ENCODE peak calls at places on chromosomes 16 and 17, in six cellular contexts. W, Q, B, N, V and E are unnamed samples. For H3K4me1, the result is how much of the 10 kb centered on the place peaks cover.

GRCh38 chr17:76549215-76549518 is 9.3 kb downstream of the PRCD start:
- DNase-seq in W (no peak), Q (no peak), B (no peak), N (no peak), V (no peak), E (no peak)

GRCh38 chr17:35879748-35880654 is at the start of gene CCL5:
- DNase-seq in W (no peak), Q (peak), B (no peak), N (no peak), V (no peak), E (no peak)

GRCh38 chr17:47210105-47210504 is 957 bp downstream of the MYL4 start:
- DNase-seq in W (peak), Q (no peak), B (no peak), N (peak), V (peak), E (peak)

GRCh38 chr16:4322121-4323035 is 6.5 kb downstream of the GLIS2 start:
- DNase-seq in W (no peak), Q (no peak), B (no peak), N (no peak), V (no peak), E (peak)

GRCh38 chr16:23676924-23677480 is 1.7 kb upstream of the PLK1 start:
- DNase-seq in W (no peak), Q (no peak), B (no peak), N (no peak), V (no peak), E (no peak)

GRCh38 chr17:68035131-68035522 is 408 bp upstream of the KPNA2 start:
- DNase-seq in W (peak), Q (peak), B (peak), N (peak), V (peak), E (peak)

GRCh38 chr16:75263291-75263962 is 12.0 kb upstream of the BCAR1 start:
- DNase-seq in W (no peak), Q (no peak), B (no peak), N (no peak), V (no peak), E (no peak)

GRCh38 chr17:75587718-75588545 is at the start of gene MYO15B:
- DNase-seq in W (peak), Q (peak), B (peak), N (no peak), V (no peak), E (peak)

GRCh38 chr17:50440838-50441829 is 15.1 kb downstream of the ACSF2 start:
- DNase-seq in W (no peak), Q (no peak), B (no peak), N (no peak), V (no peak), E (no peak)

GRCh38 chr16:22216191-22216831 is 10.2 kb downstream of the EEF2K start:
- DNase-seq in W (no peak), Q (no peak), B (no peak), N (no peak), V (peak), E (no peak)

GRCh38 chr17:27396941-27397340 is 59.3 kb upstream of the KSR1 start:
- DNase-seq in W (no peak), Q (no peak), B (no peak), N (no peak), V (no peak), E (no peak)

GRCh38 chr17:77534137-77534536 is 393.4 kb downstream of the SEC14L1 start:
- DNase-seq in W (no peak), Q (no peak), B (no peak), N (no peak), V (no peak), E (peak)

GRCh38 chr16:4244254-4244812 is 2.5 kb upstream of the SRL start:
- DNase-seq in W (peak), Q (no peak), B (peak), N (peak), V (no peak), E (peak)

GRCh38 chr16:72198641-72199250 is 26.8 kb upstream of the PMFBP1 start:
- DNase-seq in W (peak), Q (no peak), B (no peak), N (no peak), V (no peak), E (peak)

GRCh38 chr17:80817861-80818260 is 173.8 kb upstream of the CHMP6 start:
- DNase-seq in W (no peak), Q (no peak), B (no peak), N (no peak), V (no peak), E (no peak)

GRCh38 chr17:81025065-81025751 is 9.7 kb upstream of the BAIAP2 start:
- DNase-seq in W (no peak), Q (no peak), B (no peak), N (no peak), V (no peak), E (no peak)

GRCh38 chr17:69961488-69962145 is 113.4 kb upstream of the KCNJ16 start:
- DNase-seq in W (no peak), Q (no peak), B (no peak), N (peak), V (peak), E (peak)

GRCh38 chr17:47257651-47258339 is 4.2 kb downstream of the ITGB3 start:
- DNase-seq in W (no peak), Q (no peak), B (no peak), N (no peak), V (peak), E (no peak)

GRCh38 chr16:67773099-67773498 is 33.3 kb downstream of the RANBP10 start:
- DNase-seq in W (no peak), Q (no peak), B (no peak), N (no peak), V (no peak), E (no peak)

GRCh38 chr17:55965051-55965450 is 188.2 kb upstream of the ANKFN1 start:
- DNase-seq in W (no peak), Q (no peak), B (no peak), N (no peak), V (no peak), E (no peak)

GRCh38 chr17:48011405-48012150 is 26.0 kb downstream of the COPZ2 start:
- DNase-seq in W (peak), Q (peak), B (peak), N (peak), V (no peak), E (peak)

GRCh38 chr17:30229012-30229411 is 6.5 kb downstream of the SLC6A4 start:
- DNase-seq in W (no peak), Q (no peak), B (no peak), N (no peak), V (no peak), E (no peak)

GRCh38 chr17:42832213-42832933 is 824 bp upstream of the PSME3 start:
- DNase-seq in W (no peak), Q (no peak), B (no peak), N (no peak), V (no peak), E (no peak)

GRCh38 chr17:29959658-29960337 is 18.4 kb downstream of the EFCAB5 start:
- DNase-seq in W (no peak), Q (no peak), B (no peak), N (no peak), V (no peak), E (no peak)

GRCh38 chr17:6651483-6652452 is at the start of the genes C17orf100 and MED31:
- DNase-seq in W (peak), Q (peak), B (peak), N (peak), V (peak), E (peak)

GRCh38 chr16:6360641-6361040 is 972.0 kb upstream of the RBFOX1 start:
- DNase-seq in W (no peak), Q (no peak), B (no peak), N (no peak), V (no peak), E (no peak)

GRCh38 chr16:68973611-68974120 is 130.3 kb downstream of the TANGO6 start:
- DNase-seq in W (no peak), Q (no peak), B (no peak), N (no peak), V (no peak), E (no peak)

GRCh38 chr16:873243-873661 is 72.7 kb upstream of the GNG13 start:
- DNase-seq in W (no peak), Q (no peak), B (no peak), N (no peak), V (no peak), E (no peak)

GRCh38 chr17:28705728-28706334 is 5.9 kb downstream of the PROCA1 start:
- DNase-seq in W (no peak), Q (no peak), B (no peak), N (no peak), V (no peak), E (no peak)

GRCh38 chr17:68398731-68399637 is 58.3 kb downstream of the WIPI1 start:
- DNase-seq in W (peak), Q (peak), B (peak), N (peak), V (peak), E (peak)

GRCh38 chr16:67805718-67806427 is 487 bp downstream of the RANBP10 start:
- DNase-seq in W (peak), Q (no peak), B (no peak), N (peak), V (no peak), E (no peak)

GRCh38 chr17:45339646-45340605 is 23.1 kb upstream of the MAP3K14 start:
- DNase-seq in W (no peak), Q (no peak), B (no peak), N (no peak), V (no peak), E (no peak)

GRCh38 chr16:68626557-68626956 is 18.6 kb upstream of the CDH3 start:
- DNase-seq in W (no peak), Q (no peak), B (no peak), N (no peak), V (no peak), E (no peak)

GRCh38 chr16:50598936-50599361 is 50.8 kb downstream of the NKD1 start:
- DNase-seq in W (peak), Q (no peak), B (no peak), N (no peak), V (no peak), E (no peak)
- H3K4me1 ChIP-seq in W (under half), Q (under half), B (under half), N (under half), V (under half), E (under half)

DNA sequence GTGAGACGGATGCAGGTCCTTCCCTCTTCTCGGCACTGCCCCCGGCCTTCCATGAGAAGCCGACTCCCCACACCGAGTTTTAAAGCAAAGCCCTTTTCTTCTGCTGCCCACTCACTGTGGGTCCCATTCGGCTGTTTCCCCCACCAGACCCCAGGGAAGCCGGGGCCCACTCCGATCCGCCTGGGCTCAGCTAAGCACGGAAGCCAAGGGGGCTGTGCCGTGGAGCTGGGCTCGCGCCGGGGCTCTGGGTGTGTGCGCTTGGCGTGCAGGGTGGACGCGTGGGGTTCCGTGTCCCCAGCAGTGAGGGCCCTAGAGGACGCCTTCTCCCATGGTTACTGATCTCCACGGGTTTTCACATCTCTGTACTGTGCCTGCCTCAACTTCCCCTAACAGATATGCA is 68.5 kb downstream of the KLHDC4 start:
- DNase-seq in W (no peak), Q (no peak), B (no peak), N (no peak), V (no peak), E (no peak)
- H3K4me1 ChIP-seq in W (under half), Q (under half), B (under half), N (under half), V (under half), E (under half)

GRCh38 chr16:81522141-81522701 is 77.6 kb downstream of the CMIP start:
- DNase-seq in W (no peak), Q (no peak), B (no peak), N (no peak), V (no peak), E (peak)

GRCh38 chr16:81526935-81527334 is 82.3 kb downstream of the CMIP start:
- DNase-seq in W (no peak), Q (no peak), B (no peak), N (no peak), V (peak), E (no peak)

GRCh38 chr16:81526199-81526598 is 81.6 kb downstream of the CMIP start:
- DNase-seq in W (no peak), Q (no peak), B (no peak), N (no peak), V (no peak), E (no peak)

GRCh38 chr16:81523387-81524115 is 78.9 kb downstream of the CMIP start:
- DNase-seq in W (no peak), Q (no peak), B (no peak), N (no peak), V (peak), E (no peak)

GRCh38 chr16:81524382-81524781 is 79.8 kb downstream of the CMIP start:
- DNase-seq in W (no peak), Q (no peak), B (no peak), N (no peak), V (no peak), E (no peak)
- H3K4me1 ChIP-seq in W (under half), Q (under half), B (under half), N (under half), V (half or more), E (under half)

GRCh38 chr16:11621920-11622651 is 35.4 kb upstream of the LITAF start:
- DNase-seq in W (no peak), Q (peak), B (no peak), N (no peak), V (peak), E (no peak)

GRCh38 chr16:11620243-11621003 is 33.7 kb upstream of the LITAF start:
- DNase-seq in W (no peak), Q (no peak), B (no peak), N (no peak), V (no peak), E (no peak)

GRCh38 chr16:11618107-11618717 is 31.5 kb upstream of the LITAF start:
- DNase-seq in W (no peak), Q (no peak), B (no peak), N (no peak), V (no peak), E (no peak)

GRCh38 chr16:11621539-11621919 is 34.8 kb upstream of the LITAF start:
- DNase-seq in W (no peak), Q (no peak), B (no peak), N (no peak), V (no peak), E (no peak)

GRCh38 chr16:11619327-11619851 is 32.7 kb upstream of the LITAF start:
- DNase-seq in W (no peak), Q (peak), B (no peak), N (no peak), V (no peak), E (no peak)
- H3K4me1 ChIP-seq in W (under half), Q (under half), B (under half), N (under half), V (under half), E (under half)

DNA sequence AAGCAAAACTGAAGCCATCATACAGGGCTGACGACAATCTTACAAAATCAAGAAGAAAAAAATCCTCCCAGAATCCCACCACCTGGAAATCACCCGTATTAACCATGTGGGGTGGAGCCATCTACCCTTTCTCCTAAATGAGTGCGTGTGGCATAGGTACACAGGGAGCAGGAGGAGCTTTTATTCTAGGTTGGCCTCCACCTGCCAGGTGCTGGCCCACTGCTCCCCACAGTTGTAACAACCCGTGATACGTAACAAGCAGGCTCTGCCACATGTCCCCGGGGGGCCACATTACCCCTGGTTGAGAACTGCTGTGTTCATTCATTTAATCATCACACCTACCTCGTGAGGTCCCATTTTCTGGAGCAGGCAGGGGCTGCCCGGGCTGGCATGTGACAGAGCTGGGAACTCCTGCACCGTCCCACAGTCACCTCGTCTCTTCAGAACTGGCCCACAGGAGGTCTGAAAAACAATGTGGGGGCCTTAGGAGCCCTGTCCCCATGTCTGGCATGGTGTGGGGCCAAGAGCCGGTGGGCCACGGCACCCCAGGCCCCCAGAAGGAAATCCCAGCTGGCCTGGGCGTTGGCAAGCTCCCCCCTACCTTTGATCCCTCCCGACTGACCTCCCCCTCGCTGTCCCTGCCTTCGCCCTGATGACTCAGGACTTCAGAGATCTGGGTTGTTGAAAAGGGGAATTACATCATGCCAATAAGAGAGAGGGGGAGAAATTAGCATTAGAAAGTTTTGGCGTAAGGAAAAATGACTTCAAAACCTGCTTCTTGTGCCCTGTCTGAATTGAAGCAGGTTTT is 12.9 kb downstream of the CMIP start:
- DNase-seq in W (no peak), Q (no peak), B (no peak), N (no peak), V (peak), E (peak)
- H3K4me1 ChIP-seq in W (under half), Q (under half), B (under half), N (under half), V (under half), E (under half)

GRCh38 chr17:60158751-60159478 is 9.1 kb downstream of the CA4 start:
- DNase-seq in W (peak), Q (no peak), B (no peak), N (no peak), V (no peak), E (peak)

GRCh38 chr17:60156746-60157145 is 7.0 kb downstream of the CA4 start:
- DNase-seq in W (no peak), Q (no peak), B (no peak), N (no peak), V (no peak), E (peak)

GRCh38 chr17:60155815-60156214 is 6.0 kb downstream of the CA4 start:
- DNase-seq in W (no peak), Q (no peak), B (no peak), N (no peak), V (no peak), E (peak)

GRCh38 chr17:60159479-60159866 is 9.7 kb downstream of the CA4 start:
- DNase-seq in W (no peak), Q (no peak), B (no peak), N (no peak), V (no peak), E (no peak)

GRCh38 chr17:60157487-60158040 is 7.8 kb downstream of the CA4 start:
- DNase-seq in W (no peak), Q (no peak), B (no peak), N (no peak), V (no peak), E (peak)
- H3K4me1 ChIP-seq in W (under half), Q (under half), B (under half), N (under half), V (under half), E (under half)

DNA sequence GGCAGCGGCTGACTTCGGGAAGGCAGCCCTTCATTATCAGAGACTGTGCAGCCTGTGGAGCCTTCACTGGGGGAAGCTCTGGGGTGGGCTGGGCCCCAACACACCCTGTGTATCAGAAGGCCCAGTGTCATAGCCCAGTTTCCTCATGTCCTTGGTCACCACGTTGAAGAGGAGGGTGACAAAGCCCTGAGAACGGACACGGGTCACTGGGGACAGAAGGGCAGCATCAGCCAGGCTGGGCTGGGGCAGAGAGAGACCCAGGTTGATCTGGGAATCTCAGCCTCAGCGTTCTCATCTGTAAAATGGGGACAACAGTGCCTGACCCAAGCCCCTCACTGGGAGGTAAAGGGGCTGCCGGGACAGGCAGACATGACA is 19.3 kb downstream of the B9D1 start:
- DNase-seq in W (no peak), Q (no peak), B (no peak), N (no peak), V (no peak), E (peak)
- H3K4me1 ChIP-seq in W (under half), Q (under half), B (under half), N (under half), V (under half), E (under half)

GRCh38 chr16:17330019-17330570 is 140.7 kb downstream of the XYLT1 start:
- DNase-seq in W (no peak), Q (no peak), B (no peak), N (no peak), V (no peak), E (no peak)
- H3K4me1 ChIP-seq in W (under half), Q (under half), B (under half), N (under half), V (under half), E (under half)

DNA sequence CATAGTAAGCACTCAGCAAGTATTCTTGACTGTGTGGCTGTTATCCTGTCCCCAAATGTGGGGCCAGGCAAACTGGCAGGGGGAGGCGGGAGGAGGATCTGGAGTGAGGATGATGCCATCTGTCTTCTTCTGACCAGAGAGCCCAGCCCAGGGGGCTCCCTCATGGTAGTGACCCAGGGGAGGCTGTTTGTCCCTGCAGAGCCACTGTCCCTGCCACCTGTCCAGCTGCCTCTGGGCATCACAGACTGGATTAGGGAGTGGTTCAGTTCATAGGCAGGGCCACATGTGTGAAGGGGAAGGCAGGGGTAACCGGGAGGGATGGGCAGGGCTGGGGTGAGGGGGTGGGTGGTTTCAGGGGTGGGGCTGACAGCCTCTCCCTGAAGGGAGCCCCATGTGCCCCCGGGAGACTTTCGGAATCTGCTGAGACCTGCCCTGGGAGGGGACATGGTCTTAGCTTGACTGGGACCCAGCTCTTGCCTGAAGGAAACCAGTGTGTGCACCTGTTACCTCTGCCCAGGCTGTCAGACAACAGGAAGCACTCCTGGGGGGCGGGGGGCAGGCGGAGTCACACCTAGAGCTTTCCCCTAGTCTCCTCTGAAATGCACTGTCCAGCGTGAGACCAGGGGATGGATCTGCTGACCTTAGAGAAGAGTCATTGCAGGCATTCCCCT is 15.2 kb downstream of the ARHGAP23 start:
- DNase-seq in W (no peak), Q (no peak), B (no peak), N (no peak), V (no peak), E (no peak)
- H3K4me1 ChIP-seq in W (under half), Q (under half), B (under half), N (under half), V (under half), E (under half)

GRCh38 chr16:88767546-88767945 is 17.5 kb downstream of the PIEZO1 start:
- DNase-seq in W (no peak), Q (no peak), B (no peak), N (no peak), V (no peak), E (no peak)
- H3K4me1 ChIP-seq in W (half or more), Q (under half), B (half or more), N (under half), V (half or more), E (under half)